ENCODE peak calls at places on chromosome 4, in four cellular contexts. L, W, G and Y are unnamed samples.

GRCh38 chr4:28787947-28788346 is 1927.3 kb downstream of the STIM2 start:
- DNase-seq in G (no peak), L (no peak), W (no peak), Y (no peak)

GRCh38 chr4:8314691-8315255 is 45.2 kb downstream of the HTRA3 start:
- DNase-seq in L (peak; percentile 35), G (no peak), W (no peak), Y (no peak)

GRCh38 chr4:10808591-10808990 is 124.0 kb upstream of the CLNK start:
- DNase-seq in L (no peak), W (no peak), G (peak; percentile 68), Y (no peak)

GRCh38 chr4:164977243-164978164 is at the start of gene TRIM61:
- DNase-seq in G (peak; percentile 54), W (no peak), L (peak; percentile 83), Y (peak; percentile 54)

GRCh38 chr4:143256456-143256855 is 71.7 kb downstream of the USP38 start:
- DNase-seq in L (no peak), G (no peak), W (no peak), Y (no peak)

GRCh38 chr4:150849016-150849415 is 166.1 kb downstream of the LRBA start:
- DNase-seq in W (no peak), L (no peak), G (no peak), Y (no peak)

GRCh38 chr4:112765317-112765989 is 128.5 kb downstream of the LARP7 start:
- DNase-seq in W (peak; percentile 60), G (peak; percentile 18), L (no peak), Y (peak; percentile 7)

GRCh38 chr4:2931765-2932560 is 31.2 kb downstream of the NOP14 start:
- DNase-seq in W (no peak), L (peak; percentile 72), G (no peak), Y (peak; percentile 55)

GRCh38 chr4:19038231-19038630 is 1016.7 kb upstream of the LCORL start:
- DNase-seq in W (no peak), L (no peak), G (no peak), Y (no peak)

GRCh38 chr4:128061566-128062536 is 739 bp downstream of the LARP1B start:
- DNase-seq in W (peak; percentile 55), L (peak; percentile 78), G (peak; percentile 15), Y (no peak)
- TF ChIP-seq CHD1 in W (no peak), L (no peak), G (no peak), Y (no peak)

GRCh38 chr4:108172780-108173598 is 4.3 kb upstream of the LEF1 start:
- DNase-seq in G (no peak), L (peak; percentile 64), W (peak; percentile 85), Y (no peak)
- TF ChIP-seq CHD1 in G (no peak), L (no peak), W (no peak), Y (no peak)

DNA sequence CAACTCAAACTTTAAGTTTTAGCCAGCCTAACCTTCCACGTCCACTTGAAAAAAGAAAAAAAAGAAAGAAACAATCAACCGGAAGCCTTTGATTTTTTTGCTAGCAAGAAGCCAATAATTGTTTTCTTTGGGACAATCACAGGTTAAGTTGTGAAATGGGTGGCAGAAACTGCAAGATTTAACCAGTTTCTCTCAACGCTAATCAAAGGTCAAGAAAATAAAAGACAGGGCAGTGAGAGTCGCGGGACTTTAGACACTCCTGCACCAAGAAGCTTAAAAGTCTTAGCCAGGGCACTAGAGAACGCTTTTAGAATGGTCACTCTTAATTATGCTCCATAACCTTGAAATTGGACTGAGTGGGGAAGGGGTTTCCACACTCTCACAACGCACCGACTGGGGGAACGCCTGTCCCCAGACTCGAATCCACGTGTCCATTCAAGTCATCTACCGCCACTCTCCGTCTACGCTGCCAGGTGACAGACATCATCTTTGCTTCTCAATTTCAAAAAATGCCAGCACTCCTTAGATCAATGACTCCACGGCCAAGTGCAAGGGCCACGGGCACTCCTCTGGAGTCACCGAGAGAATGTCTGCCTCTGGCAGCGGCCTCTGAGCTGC is 883 bp downstream of the ACSL1 start:
- DNase-seq in W (no peak), L (no peak), G (no peak), Y (no peak)
- TF ChIP-seq CHD1 in W (no peak), L (no peak), G (no peak), Y (no peak)

DNA sequence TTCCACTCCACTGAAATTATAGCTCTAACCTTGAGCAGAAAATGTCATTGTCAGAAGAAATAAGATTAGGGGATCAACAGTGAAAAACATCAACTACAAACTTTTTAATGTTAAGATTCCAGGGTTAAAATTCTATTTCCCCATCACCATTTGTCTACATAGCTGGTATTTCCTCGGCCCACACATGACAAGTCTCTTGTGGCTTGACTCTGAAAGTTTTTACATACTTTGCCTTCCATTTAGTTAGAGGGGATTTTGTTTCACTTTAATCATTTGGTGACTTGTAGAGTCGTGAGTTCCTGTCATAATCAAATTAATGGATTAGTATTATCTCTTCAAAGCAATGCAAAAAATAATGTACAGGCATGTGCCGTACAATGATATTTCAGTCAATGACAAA is 71.8 kb downstream of the ING2 start:
- DNase-seq in W (no peak), L (no peak), G (peak; percentile 16), Y (no peak)
- TF ChIP-seq CHD1 in W (no peak), L (no peak), G (no peak), Y (no peak)

GRCh38 chr4:186647821-186648220 is 75.8 kb downstream of the FAT1 start:
- DNase-seq in W (no peak), G (no peak), L (no peak), Y (no peak)
- TF ChIP-seq CHD1 in W (no peak), G (no peak), L (no peak), Y (no peak)